ENCODE peak calls at places on chromosome 21, in nine cellular contexts. E, F, H, T, A, G, M, Q and B are unnamed samples.

GRCh38 chr21:35050348-35051286 is 1.5 kb upstream of the RUNX1 start:
- DNase-seq in Q (no peak), E (no peak), F (no peak), H (no peak), A (no peak), M (no peak), G (peak; percentile 70), T (peak; percentile 77), B (no peak)

GRCh38 chr21:41678944-41679343 is 87.9 kb downstream of the RIPK4 start:
- DNase-seq in T (peak; percentile 92), A (peak; percentile 91), M (peak; percentile 98), G (peak; percentile 94), H (peak; percentile 81), E (peak; percentile 90), F (peak; percentile 96), Q (peak; percentile 62), B (peak; percentile 96)

GRCh38 chr21:42844411-42845113 is 34.8 kb downstream of the WDR4 start:
- DNase-seq in T (peak; percentile 82), M (peak; percentile 10), E (no peak), G (no peak), A (peak; percentile 85), Q (no peak), H (peak; percentile 70), F (no peak), B (peak; percentile 93)

GRCh38 chr21:46112731-46113215 is 14.9 kb downstream of the COL6A2 start:
- DNase-seq in H (no peak), M (peak; percentile 5), A (no peak), T (peak; percentile 63), Q (no peak), E (no peak), G (no peak), F (peak; percentile 6), B (peak; percentile 0)

GRCh38 chr21:16587671-16588379 is 858.0 kb downstream of the USP25 start:
- DNase-seq in M (no peak), Q (peak; percentile 73), H (no peak), F (no peak), E (no peak), A (peak; percentile 53), T (peak; percentile 73), G (peak; percentile 77), B (no peak)

GRCh38 chr21:45975017-45975595 is 6.5 kb upstream of the COL6A1 start:
- DNase-seq in M (no peak), T (peak; percentile 95), F (peak; percentile 57), A (peak; percentile 28), H (peak; percentile 77), E (no peak), G (peak; percentile 43), Q (peak; percentile 87), B (no peak)

GRCh38 chr21:46543306-46543705 is 61.6 kb downstream of the S100B start:
- DNase-seq in H (no peak), F (no peak), M (no peak), A (no peak), G (no peak), Q (no peak), E (no peak), T (peak; percentile 40), B (no peak)

GRCh38 chr21:29351691-29352090 is 53.0 kb downstream of the BACH1 start:
- DNase-seq in G (peak; percentile 91), M (peak; percentile 73), H (no peak), Q (no peak), E (no peak), A (no peak), T (no peak), F (no peak), B (peak; percentile 48)

GRCh38 chr21:44485254-44485793 is 30.0 kb downstream of the LRRC3 start:
- DNase-seq in A (no peak), Q (no peak), H (peak; percentile 79), E (peak; percentile 51), T (no peak), F (no peak), G (peak; percentile 8), M (no peak), B (no peak)
- TF ChIP-seq CTCF in A (no peak), Q (no peak), H (peak; percentile 46), E (peak; percentile 35), T (no peak), F (no peak), G (peak; percentile 34), M (no peak), B (no peak)

GRCh38 chr21:32135401-32136363 is 143.2 kb downstream of the MIS18A start:
- DNase-seq in A (no peak), M (no peak), F (no peak), T (no peak), H (no peak), E (no peak), G (peak; percentile 1), Q (no peak), B (no peak)
- H3K27ac ChIP-seq in A (no peak overlapping the region), M (no peak overlapping the region), F (no peak overlapping the region), T (no peak overlapping the region), H (no peak overlapping the region), E (no peak overlapping the region), G (no peak overlapping the region), Q (no peak overlapping the region), B (no peak overlapping the region)

DNA sequence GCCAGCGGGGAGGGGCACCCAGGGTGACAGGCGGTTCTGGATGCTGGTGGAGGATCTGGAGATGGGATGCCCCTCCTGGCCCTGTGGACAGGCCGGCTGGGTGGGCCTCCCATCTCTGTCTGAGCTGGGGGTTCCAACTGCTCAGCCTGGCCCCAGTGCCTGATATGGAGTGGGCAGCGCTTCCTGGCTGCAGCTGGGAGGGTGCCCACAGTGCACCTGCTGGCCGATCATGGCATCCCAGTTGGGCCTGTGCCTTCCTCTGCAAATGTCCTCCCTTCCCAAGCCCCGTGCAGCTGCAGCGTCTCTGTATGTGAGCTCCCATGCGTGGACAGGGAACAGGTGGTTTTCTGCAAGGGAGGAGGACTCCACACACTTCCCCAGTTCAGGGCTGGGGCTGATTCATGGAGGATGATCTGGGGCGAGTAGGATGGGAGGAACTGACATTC is 2.1 kb downstream of the PFKL start:
- DNase-seq in H (no peak), F (peak; percentile 43), T (no peak), A (no peak), E (no peak), G (no peak), Q (no peak), M (no peak), B (no peak)
- TF ChIP-seq POLR2A in H (no peak), F (no peak), T (no peak), A (no peak), E (no peak), G (no peak), Q (no peak), M (no peak), B (no peak)

GRCh38 chr21:21750124-21750825 is 752.1 kb downstream of the NCAM2 start:
- DNase-seq in T (no peak), M (no peak), Q (no peak), H (no peak), G (no peak), E (no peak), F (no peak), A (no peak), B (no peak)

GRCh38 chr21:21751286-21751685 is 753.1 kb downstream of the NCAM2 start:
- DNase-seq in F (peak; percentile 20), G (no peak), T (no peak), Q (no peak), H (no peak), A (peak; percentile 53), E (no peak), M (no peak), B (no peak)
- TF ChIP-seq CTCF in F (no peak), G (no peak), T (no peak), Q (no peak), H (peak; percentile 51), A (no peak), E (no peak), M (peak; percentile 17), B (peak; percentile 44)

GRCh38 chr21:26445440-26445839 is 127.6 kb downstream of the CYYR1 start:
- DNase-seq in F (no peak), Q (no peak), A (no peak), H (no peak), T (no peak), M (no peak), E (no peak), G (peak; percentile 2), B (no peak)
- H3K27ac ChIP-seq in F (no peak overlapping the region), Q (no peak overlapping the region), A (no peak overlapping the region), H (no peak overlapping the region), T (no peak overlapping the region), M (no peak overlapping the region), E (no peak overlapping the region), G (no peak overlapping the region), B (no peak overlapping the region)